ENCODE peak calls at places on chromosomes 7 and 10, in five cellular contexts. X is IMR-90, T is pancreas, Y is astrocyte, F is Panc1. S is an unnamed sample. For H3K4me1, the result is how much of the 10 kb centered on the place peaks cover.

GRCh38 chr7:8817448-8818036 is 384.1 kb downstream of the NXPH1 start:
- DNase-seq in X (no peak), T (no peak), Y (no peak), F (no peak), S (no peak)

GRCh38 chr7:121513105-121513504 is 117.0 kb upstream of the FAM3C start:
- DNase-seq in X (no peak), T (no peak), Y (no peak), F (no peak), S (no peak)

GRCh38 chr10:58743466-58744115 is 230.9 kb downstream of the BICC1 start:
- DNase-seq in X (peak), T (no peak), Y (peak), F (no peak), S (no peak)

GRCh38 chr10:23331567-23332290 is 12.9 kb downstream of the C10orf67 start:
- DNase-seq in X (peak), T (no peak), Y (peak), F (peak), S (no peak)

GRCh38 chr7:150389532-150389816 is 10.3 kb downstream of the ZNF775 start:
- DNase-seq in X (peak), T (peak), Y (peak), F (no peak), S (no peak)

GRCh38 chr7:123024989-123025758 is 29.7 kb upstream of the TAS2R16 start:
- DNase-seq in X (no peak), T (no peak), Y (peak), F (no peak), S (no peak)

GRCh38 chr7:17456541-17456940 is 158.1 kb downstream of the AHR start:
- DNase-seq in X (peak), T (no peak), Y (no peak), F (no peak), S (no peak)

GRCh38 chr10:103125323-103126267 is 67.5 kb downstream of the NT5C2 start:
- DNase-seq in X (peak), T (no peak), Y (peak), F (no peak), S (no peak)

GRCh38 chr10:30819306-30820190 is 190.0 kb upstream of the LYZL2 start:
- DNase-seq in X (peak), T (no peak), Y (peak), F (no peak), S (no peak)

GRCh38 chr10:132669208-132669861 is 116.6 kb downstream of the NKX6-2 start:
- DNase-seq in X (no peak), T (no peak), Y (no peak), F (no peak), S (no peak)

GRCh38 chr10:65419629-65420028 is 1506.2 kb upstream of the LRRTM3 start:
- DNase-seq in X (no peak), T (no peak), Y (no peak), F (no peak), S (no peak)

GRCh38 chr10:102596506-102596971 is 47.7 kb upstream of the TRIM8 start:
- DNase-seq in X (peak), T (peak), Y (peak), F (peak), S (no peak)

GRCh38 chr10:71627230-71627939 is 92.2 kb downstream of the C10orf105 start:
- DNase-seq in X (no peak), T (no peak), Y (no peak), F (no peak), S (no peak)

GRCh38 chr7:80681272-80681885 is 42.9 kb downstream of the CD36 start:
- DNase-seq in X (peak), T (no peak), Y (no peak), F (no peak), S (no peak)

GRCh38 chr7:75977741-75978140 is 16.7 kb downstream of the TMEM120A start:
- DNase-seq in X (no peak), T (peak), Y (no peak), F (no peak), S (no peak)

DNA sequence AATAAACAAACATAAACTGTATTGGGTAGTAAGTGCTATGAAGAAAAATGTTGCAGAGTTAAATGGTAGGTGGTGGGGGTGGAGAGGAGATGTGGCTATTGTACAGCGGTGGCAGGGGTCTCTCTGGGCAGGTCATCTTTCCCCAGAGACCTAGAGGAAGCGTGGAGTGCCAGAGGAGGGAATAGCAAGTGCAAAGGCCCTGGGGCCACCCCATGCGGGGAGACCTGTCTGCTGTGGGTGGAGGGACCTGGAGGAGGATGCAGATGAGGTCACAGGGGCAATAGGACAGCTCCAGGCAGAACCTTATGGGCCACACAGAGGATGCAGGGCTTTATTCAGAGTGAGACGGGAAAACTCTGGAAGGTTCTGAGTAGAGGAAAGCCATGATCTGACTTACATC is 47.5 kb downstream of the DLG5 start:
- DNase-seq in X (no peak), T (no peak), Y (no peak), F (no peak), S (no peak)
- H3K27ac ChIP-seq in X (no peak), T (no peak), Y (no peak), F (no peak), S (no peak)

GRCh38 chr7:115015619-115016018 is 93.7 kb downstream of the MDFIC start:
- DNase-seq in X (peak), T (no peak), Y (peak), F (no peak), S (no peak)

GRCh38 chr7:115014794-115015193 is 92.9 kb downstream of the MDFIC start:
- DNase-seq in X (no peak), T (no peak), Y (no peak), F (no peak), S (no peak)

GRCh38 chr7:115009736-115010435 is 88.0 kb downstream of the MDFIC start:
- DNase-seq in X (peak), T (no peak), Y (peak), F (no peak), S (no peak)

GRCh38 chr7:115010436-115010810 is 88.5 kb downstream of the MDFIC start:
- DNase-seq in X (no peak), T (no peak), Y (no peak), F (no peak), S (no peak)

DNA sequence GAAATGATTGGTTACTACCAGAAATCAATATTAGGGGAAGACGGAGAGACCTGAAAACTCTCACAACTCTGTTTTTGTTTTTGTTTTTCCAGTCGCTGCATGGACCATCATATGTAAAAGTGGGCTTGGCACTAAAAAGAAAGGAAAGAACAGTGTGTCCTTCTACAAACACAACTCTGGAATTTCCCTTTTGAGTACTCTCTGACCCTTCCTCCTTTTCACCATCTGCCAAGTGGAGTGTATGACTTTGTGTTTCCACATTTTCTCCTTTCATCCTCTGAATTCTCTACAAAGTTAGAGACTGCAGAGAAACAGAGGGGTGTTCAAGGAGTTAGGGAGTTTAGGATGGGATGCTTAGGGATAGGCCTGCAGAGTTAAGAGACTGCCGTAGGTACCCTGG is 92.0 kb downstream of the MDFIC start:
- DNase-seq in X (no peak), T (no peak), Y (no peak), F (no peak), S (no peak)
- H3K4me1 ChIP-seq in X (under half), T (under half), Y (under half), F (under half), S (under half)

GRCh38 chr7:112112822-112113255 is 93.4 kb downstream of the DOCK4 start:
- DNase-seq in X (peak), T (no peak), Y (peak), F (no peak), S (no peak)
- H3K27ac ChIP-seq in X (no peak), T (no peak), Y (no peak), F (no peak), S (no peak)

DNA sequence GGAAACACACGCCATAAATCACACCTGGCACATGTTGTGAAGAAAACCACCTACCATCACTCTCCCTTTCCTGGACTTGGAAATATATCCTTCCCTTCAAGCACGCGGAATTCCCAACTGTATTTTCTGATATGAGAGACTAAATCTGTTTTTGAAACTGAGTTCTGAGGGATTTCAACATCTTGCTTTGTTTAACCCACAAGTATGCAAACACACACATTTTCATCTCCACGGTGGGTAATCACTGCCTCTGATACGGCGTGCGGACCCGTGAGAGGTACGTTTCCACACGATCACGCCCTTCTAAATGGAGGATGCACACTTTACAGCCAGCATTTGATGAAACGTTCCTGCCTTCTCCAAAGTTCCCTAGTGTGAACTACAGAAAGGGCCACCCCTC is 83.4 kb downstream of the ZRANB1 start:
- DNase-seq in X (peak), T (no peak), Y (peak), F (no peak), S (no peak)
- H3K4me1 ChIP-seq in X (under half), T (under half), Y (under half), F (under half), S (under half)

GRCh38 chr10:60739581-60739980 is 38.7 kb upstream of the CDK1 start:
- DNase-seq in X (peak), T (no peak), Y (peak), F (no peak), S (no peak)

GRCh38 chr10:60737242-60737641 is 41.0 kb upstream of the CDK1 start:
- DNase-seq in X (no peak), T (no peak), Y (no peak), F (no peak), S (no peak)

GRCh38 chr10:60747817-60748469 is 30.3 kb upstream of the CDK1 start:
- DNase-seq in X (no peak), T (no peak), Y (no peak), F (no peak), S (no peak)

DNA sequence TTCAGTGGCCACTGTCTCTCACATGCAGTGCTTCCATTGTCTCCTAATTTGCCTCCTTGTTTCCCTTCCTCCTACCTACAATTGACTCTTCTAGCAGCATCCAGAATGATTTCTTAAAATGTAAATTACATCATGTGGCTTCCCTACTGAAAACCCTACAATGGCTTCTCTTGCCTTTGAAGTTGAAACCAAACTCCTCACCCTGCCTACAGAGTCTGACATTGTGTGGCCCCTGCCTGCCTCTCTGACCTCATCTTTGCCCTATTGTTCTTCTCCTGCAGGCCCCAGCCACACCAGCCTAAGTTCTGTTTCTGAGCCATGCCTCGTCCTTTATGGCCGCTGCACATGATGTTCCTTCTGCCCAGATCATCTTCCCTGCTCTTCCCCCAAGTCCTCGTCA is 35.8 kb upstream of the CDK1 start:
- DNase-seq in X (no peak), T (no peak), Y (no peak), F (no peak), S (no peak)
- H3K27ac ChIP-seq in X (no peak), T (no peak), Y (no peak), F (no peak), S (no peak)

GRCh38 chr10:70481105-70481504 is 2.5 kb downstream of the PALD1 start:
- DNase-seq in X (no peak), T (peak), Y (no peak), F (no peak), S (no peak)
- H3K4me1 ChIP-seq in X (under half), T (under half), Y (under half), F (under half), S (under half)

DNA sequence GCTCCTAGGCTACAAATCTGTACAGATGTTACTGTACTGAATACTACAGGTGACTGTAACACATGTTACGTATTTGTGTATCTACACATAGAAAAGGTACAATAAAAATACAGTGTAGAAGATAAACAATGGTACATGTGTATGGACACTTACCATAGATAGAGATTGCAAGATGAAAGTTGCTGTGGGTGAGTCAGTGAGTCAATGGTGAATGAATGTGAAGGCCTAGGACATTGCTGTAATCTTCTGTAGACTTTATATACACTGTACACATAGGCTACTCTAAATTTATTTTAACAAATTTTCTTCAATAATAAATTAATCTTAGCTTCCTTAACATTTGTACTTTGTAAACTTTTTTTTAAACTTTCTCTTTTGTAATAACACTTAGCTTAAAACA is 205.6 kb downstream of the RNLS start:
- DNase-seq in X (peak), T (no peak), Y (no peak), F (no peak), S (no peak)
- H3K27ac ChIP-seq in X (no peak), T (no peak), Y (no peak), F (no peak), S (no peak)

GRCh38 chr7:94298943-94299342 is 95.8 kb upstream of the COL1A2 start:
- DNase-seq in X (peak), T (no peak), Y (peak), F (no peak), S (no peak)
- H3K4me1 ChIP-seq in X (under half), T (under half), Y (half or more), F (under half), S (under half)